ENCODE peak calls at places on chromosomes 3 and 15, in eight cellular contexts. W is tibial nerve; P is pancreas; M is effector memory CD4-positive, alpha-beta T cell; J is CD8-positive, alpha-beta memory T cell; Q is SJSA1; R is transverse colon; O is left ventricle myocardium inferior. Y is an unnamed sample.

GRCh38 chr3:34248352-34248751 is 449.9 kb downstream of the PDCD6IP start:
- DNase-seq in W (no peak), P (no peak), M (no peak), J (no peak), Q (no peak), R (no peak), O (no peak), Y (no peak)

GRCh38 chr3:126448893-126449180 is 26.9 kb downstream of the ZXDC start:
- DNase-seq in W (no peak), P (no peak), M (no peak), J (no peak), Q (no peak), R (no peak), O (no peak), Y (no peak)

GRCh38 chr3:180072786-180073185 is 36.0 kb upstream of the PEX5L start:
- DNase-seq in W (no peak), P (no peak), M (no peak), J (no peak), Q (no peak), R (no peak), O (no peak), Y (no peak)

GRCh38 chr3:71581451-71581980 is 2.0 kb downstream of the FOXP1 start:
- DNase-seq in W (no peak), P (peak), M (no peak), J (peak), Q (peak), R (peak), O (peak), Y (no peak)

GRCh38 chr3:136891934-136892855 is 30.2 kb downstream of the NCK1 start:
- DNase-seq in W (no peak), P (no peak), M (no peak), J (no peak), Q (no peak), R (no peak), O (no peak), Y (no peak)

GRCh38 chr3:143507735-143508580 is 340.3 kb downstream of the SLC9A9 start:
- DNase-seq in W (no peak), P (no peak), M (no peak), J (no peak), Q (no peak), R (no peak), O (no peak), Y (no peak)

GRCh38 chr3:114121996-114122709 is 56.7 kb downstream of the DRD3 start:
- DNase-seq in W (no peak), P (no peak), M (no peak), J (no peak), Q (peak), R (no peak), O (no peak), Y (peak)

GRCh38 chr3:128922804-128923459 is 43.5 kb downstream of the ACAD9 start:
- DNase-seq in W (no peak), P (no peak), M (no peak), J (peak), Q (no peak), R (no peak), O (no peak), Y (no peak)

GRCh38 chr15:27241942-27242341 is 271.0 kb downstream of the GABRG3 start:
- DNase-seq in W (no peak), P (no peak), M (no peak), J (no peak), Q (no peak), R (no peak), O (no peak), Y (no peak)

DNA sequence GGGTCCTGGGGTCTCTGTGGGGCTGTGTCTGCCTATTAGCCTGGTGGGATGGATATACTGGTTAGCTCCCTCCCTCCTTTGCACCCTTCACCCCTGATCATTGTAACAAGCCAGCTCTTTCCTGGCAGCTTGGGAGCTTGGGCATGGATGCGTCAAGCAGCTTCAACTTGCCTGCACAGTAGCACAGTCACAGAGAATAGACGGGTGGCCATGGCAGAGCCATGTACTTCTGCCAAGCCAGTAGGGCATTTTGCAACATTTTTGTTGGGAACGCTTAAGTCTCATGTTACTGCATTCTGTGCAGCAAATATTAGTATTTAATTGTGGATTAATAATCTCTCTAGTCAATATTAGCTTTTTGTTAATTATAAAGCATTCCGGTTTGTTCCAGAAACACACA is 65.3 kb downstream of the SMAD6 start:
- DNase-seq in W (no peak), P (no peak), M (no peak), J (no peak), Q (no peak), R (no peak), O (no peak), Y (no peak)
- H3K27ac ChIP-seq in W (no peak), P (no peak), M (no peak), J (no peak), Q (peak), R (no peak), O (no peak), Y (no peak)

GRCh38 chr15:90931737-90932659 is at the start of gene HDDC3:
- DNase-seq in W (peak), P (peak), M (peak), J (peak), Q (peak), R (peak), O (peak), Y (peak)

GRCh38 chr15:90932660-90932991 is 277 bp upstream of the HDDC3 start:
- DNase-seq in W (no peak), P (no peak), M (no peak), J (no peak), Q (no peak), R (no peak), O (no peak), Y (no peak)

GRCh38 chr15:90934256-90934948 is 683 bp upstream of the UNC45A start:
- DNase-seq in W (peak), P (peak), M (peak), J (peak), Q (peak), R (peak), O (peak), Y (peak)

GRCh38 chr15:90934949-90935751 is at the start of gene UNC45A:
- DNase-seq in W (peak), P (peak), M (peak), J (peak), Q (peak), R (peak), O (peak), Y (peak)

GRCh38 chr15:90933310-90933709 is 961 bp upstream of the HDDC3 start:
- DNase-seq in W (no peak), P (no peak), M (no peak), J (no peak), Q (no peak), R (no peak), O (no peak), Y (no peak)
- H3K27ac ChIP-seq in W (no peak), P (no peak), M (no peak), J (no peak), Q (no peak), R (no peak), O (no peak), Y (no peak)

GRCh38 chr3:139062915-139063314 is 18.2 kb upstream of the PRR23C start:
- DNase-seq in W (no peak), P (no peak), M (no peak), J (no peak), Q (no peak), R (no peak), O (no peak), Y (no peak)
- H3K27ac ChIP-seq in W (no peak), P (no peak), M (no peak), J (no peak), Q (no peak), R (no peak), O (no peak), Y (no peak)

DNA sequence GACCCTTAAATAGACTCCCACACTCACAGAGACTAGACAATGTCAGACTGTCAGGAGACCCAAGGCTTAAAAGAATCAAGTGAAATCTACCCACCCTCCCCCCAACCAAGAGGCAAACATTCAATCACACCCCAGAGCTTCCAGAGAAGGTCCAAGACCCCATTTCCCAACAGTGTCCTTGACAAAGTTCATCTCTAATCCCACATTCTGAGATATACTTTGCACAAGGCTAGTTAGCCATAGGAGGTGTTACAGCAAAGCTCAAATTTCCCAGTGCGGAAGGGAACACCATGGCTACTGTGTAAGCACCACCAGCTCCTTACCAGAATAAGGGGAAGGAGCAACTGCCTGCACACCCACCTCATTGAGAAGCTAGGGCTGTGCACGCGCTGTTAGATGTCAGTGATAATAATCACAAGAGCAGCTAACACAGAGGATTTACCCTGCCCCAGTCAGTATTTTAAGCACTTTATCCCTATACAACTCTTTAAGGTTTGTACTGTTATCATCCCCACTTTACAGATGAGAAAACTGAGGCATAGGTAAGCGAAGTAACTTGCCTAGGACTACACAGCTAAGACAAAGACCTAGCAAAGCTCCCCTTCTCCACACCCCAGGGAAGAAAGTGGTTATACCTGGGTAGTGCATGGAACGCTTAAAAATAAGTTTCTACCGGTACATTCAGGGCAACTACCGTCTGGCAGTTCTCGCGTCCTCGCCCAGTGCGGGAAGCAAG is 17.3 kb downstream of the SPATA12 start:
- DNase-seq in W (no peak), P (no peak), M (no peak), J (no peak), Q (no peak), R (no peak), O (no peak), Y (no peak)
- H3K27ac ChIP-seq in W (no peak), P (peak), M (no peak), J (no peak), Q (no peak), R (peak), O (no peak), Y (no peak)

GRCh38 chr3:25155696-25156471 is 272.2 kb upstream of the RARB start:
- DNase-seq in W (no peak), P (no peak), M (no peak), J (no peak), Q (peak), R (no peak), O (no peak), Y (no peak)
- H3K27ac ChIP-seq in W (no peak), P (no peak), M (no peak), J (no peak), Q (peak), R (peak), O (no peak), Y (no peak)

DNA sequence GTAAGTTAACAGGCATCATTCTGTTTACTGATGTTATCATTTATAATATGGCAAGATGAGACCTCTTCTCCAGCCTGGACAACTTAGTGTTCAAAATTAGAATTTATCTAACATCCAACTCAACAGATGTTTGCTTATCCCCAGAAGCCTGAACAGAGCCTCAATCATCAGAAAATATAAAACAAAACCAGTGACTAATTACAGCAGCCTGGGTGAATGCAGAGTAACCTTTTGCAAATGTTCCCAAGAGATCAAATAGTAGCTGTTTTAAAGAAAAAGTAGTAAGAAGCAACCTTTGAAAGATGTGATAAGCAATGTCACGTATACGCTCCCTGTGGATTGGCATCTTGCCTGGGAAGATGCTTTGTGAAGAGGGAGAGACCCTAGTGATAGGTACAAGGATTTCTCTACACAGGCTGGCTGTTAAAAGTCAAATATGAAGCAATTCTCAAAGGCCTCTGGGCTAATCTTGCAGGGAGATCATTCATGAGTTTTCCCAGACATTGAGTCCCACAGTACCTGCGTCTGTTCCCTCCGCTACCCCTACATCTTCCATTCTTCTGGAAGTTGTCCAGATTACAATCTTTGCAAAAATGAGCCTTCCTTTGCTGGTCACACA is 39.3 kb upstream of the PRICKLE2 start:
- DNase-seq in W (no peak), P (no peak), M (no peak), J (no peak), Q (no peak), R (no peak), O (no peak), Y (no peak)
- H3K27ac ChIP-seq in W (peak), P (no peak), M (no peak), J (no peak), Q (no peak), R (peak), O (peak), Y (no peak)

GRCh38 chr15:42152921-42153680 is 3.3 kb downstream of the PLA2G4F start:
- DNase-seq in W (no peak), P (no peak), M (no peak), J (no peak), Q (no peak), R (no peak), O (no peak), Y (no peak)

GRCh38 chr15:42150246-42150970 is 6.0 kb downstream of the PLA2G4F start:
- DNase-seq in W (no peak), P (no peak), M (no peak), J (no peak), Q (no peak), R (no peak), O (no peak), Y (peak)

GRCh38 chr15:42152196-42152920 is 4.1 kb downstream of the PLA2G4F start:
- DNase-seq in W (no peak), P (no peak), M (no peak), J (no peak), Q (no peak), R (peak), O (peak), Y (no peak)

GRCh38 chr15:42151012-42151615 is 5.3 kb downstream of the PLA2G4F start:
- DNase-seq in W (no peak), P (no peak), M (no peak), J (no peak), Q (no peak), R (no peak), O (no peak), Y (no peak)

DNA sequence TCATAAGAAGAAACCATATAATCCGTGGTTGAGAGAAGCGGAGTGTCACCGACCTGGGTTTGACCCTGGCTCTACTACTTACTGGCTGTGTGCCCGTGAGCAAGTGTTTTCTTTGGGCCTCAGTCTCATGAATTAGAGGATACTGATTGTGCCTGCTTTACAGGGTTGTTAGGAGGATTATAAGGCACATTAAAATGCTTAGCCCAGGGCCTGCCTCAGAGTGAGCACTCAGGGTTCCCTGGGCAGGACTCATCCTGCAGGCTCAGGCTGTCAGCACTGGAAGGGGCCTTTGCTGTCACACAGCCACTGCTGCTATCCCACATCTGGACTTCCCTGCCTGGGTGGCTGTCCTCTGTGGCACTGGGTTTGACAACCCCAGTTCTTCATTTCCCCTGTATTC is 4.7 kb downstream of the PLA2G4F start:
- DNase-seq in W (no peak), P (no peak), M (no peak), J (no peak), Q (no peak), R (no peak), O (no peak), Y (no peak)
- H3K27ac ChIP-seq in W (no peak), P (no peak), M (no peak), J (no peak), Q (no peak), R (peak), O (peak), Y (no peak)

GRCh38 chr3:157133434-157134320 is 26.3 kb downstream of the CCNL1 start:
- DNase-seq in W (no peak), P (no peak), M (no peak), J (no peak), Q (no peak), R (no peak), O (no peak), Y (no peak)
- H3K27ac ChIP-seq in W (peak), P (peak), M (no peak), J (no peak), Q (no peak), R (peak), O (peak), Y (peak)

DNA sequence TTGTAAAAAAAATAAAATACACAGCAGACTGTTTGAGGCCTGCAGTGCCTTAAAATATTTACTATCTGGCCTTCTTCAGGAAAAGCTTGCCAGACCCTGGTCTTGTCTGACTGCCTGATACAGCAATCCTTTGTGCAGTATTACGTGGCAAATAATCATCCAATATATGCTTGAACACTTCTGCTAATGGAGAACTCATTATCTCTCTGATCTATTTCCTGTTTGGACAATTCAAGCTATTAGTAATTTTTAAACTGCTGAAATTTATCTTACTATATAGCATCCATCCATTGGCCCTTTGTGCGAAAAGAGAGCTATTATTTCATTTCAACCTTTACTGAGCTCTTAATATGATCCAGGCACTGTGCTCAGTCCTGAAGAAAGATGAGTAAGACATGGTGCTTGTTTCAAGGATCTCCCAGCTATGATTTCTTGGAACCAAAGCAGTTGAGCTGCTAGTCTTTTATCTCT is 15.9 kb downstream of the ATG7 start:
- DNase-seq in W (no peak), P (no peak), M (no peak), J (no peak), Q (no peak), R (no peak), O (no peak), Y (no peak)
- H3K27ac ChIP-seq in W (peak), P (no peak), M (peak), J (peak), Q (peak), R (peak), O (peak), Y (no peak)

DNA sequence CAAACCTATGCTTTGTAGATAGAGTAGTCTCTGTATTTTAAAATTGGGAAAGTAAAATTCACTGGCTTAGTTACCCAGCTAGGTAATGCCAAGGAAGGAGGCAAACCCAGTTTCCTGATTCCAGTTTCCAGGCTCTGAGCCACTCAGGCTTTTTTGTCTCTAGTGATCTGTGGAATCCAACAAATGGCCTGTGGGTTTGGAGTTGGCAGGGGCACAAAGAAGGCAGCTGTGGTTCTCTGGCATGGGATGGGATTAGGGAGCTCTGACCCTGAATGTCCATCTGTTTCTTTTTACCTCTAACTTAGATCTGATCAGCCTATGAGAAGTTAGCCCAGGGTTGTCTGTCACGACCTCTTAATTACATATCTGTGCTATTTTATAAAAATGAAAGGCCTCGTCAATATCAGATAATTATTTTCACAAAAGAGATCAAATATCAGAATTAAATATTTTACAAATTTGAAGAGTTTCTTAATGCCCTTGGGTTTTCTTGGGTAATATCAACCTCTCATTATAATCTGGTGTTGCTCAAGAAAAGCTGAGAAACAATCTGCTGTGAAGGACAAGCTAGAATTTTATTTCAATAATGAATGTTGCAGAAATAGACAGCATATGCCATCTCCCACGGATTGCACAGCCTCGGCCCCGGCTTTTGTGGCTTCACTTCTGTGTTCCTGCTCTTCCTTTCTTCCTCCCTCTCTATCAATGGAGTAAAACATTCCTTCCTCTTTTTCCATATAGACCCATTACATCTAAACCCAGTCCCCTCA is 63.7 kb upstream of the DAZL start:
- DNase-seq in W (no peak), P (no peak), M (no peak), J (no peak), Q (no peak), R (no peak), O (no peak), Y (peak)
- H3K27ac ChIP-seq in W (no peak), P (no peak), M (no peak), J (no peak), Q (no peak), R (no peak), O (no peak), Y (no peak)

Y was measured in caudate nucleus.